ENCODE peak calls at places on chromosomes 11 and 22, in ten cellular contexts. G is Daoy; Z is stimulated activated CD8-positive, alpha-beta memory T cell treated with anti-CD3 and anti-CD28 coated beads, Interleukin-4, amount 100 ng/mL, for 24 hours; F is NCI-H1694; X is GM12891; K is stimulated activated CD4-positive, alpha-beta T cell treated with anti-CD3 and anti-CD28 coated beads, Interleukin-2, amount 100 ng/mL, for 48 hours; H is SK-N-DZ; C is mesothelial cell of epicardium; P is neural progenitor cell; B is activated T-cell treated with anti-CD3 and anti-CD28 coated beads, Interleukin-2, amount 50 U/mL, for 4 hours. E is an unnamed sample.

GRCh38 chr11:95641506-95641905 is 148.1 kb downstream of the FAM76B start:
- DNase-seq in Z (no peak), P (no peak), H (no peak), X (peak), B (no peak), C (no peak), K (no peak), G (no peak), F (no peak), E (no peak)

GRCh38 chr22:31945971-31946680 is 1.8 kb downstream of the YWHAH start:
- DNase-seq in P (peak), K (no peak), Z (no peak), H (no peak), F (no peak), C (no peak), G (no peak), B (no peak), X (no peak), E (no peak)

GRCh38 chr11:10892250-10892649 is 34.4 kb upstream of the ZBED5 start:
- DNase-seq in G (no peak), F (no peak), Z (no peak), B (no peak), X (no peak), C (no peak), H (no peak), P (no peak), K (no peak), E (no peak)

GRCh38 chr11:75700940-75701339 is 16.7 kb upstream of the MOGAT2 start:
- DNase-seq in F (no peak), K (no peak), X (no peak), C (no peak), H (no peak), B (no peak), G (no peak), P (no peak), Z (no peak), E (no peak)

GRCh38 chr11:17075506-17075905 is 2.0 kb downstream of the RPS13 start:
- DNase-seq in P (no peak), G (no peak), H (no peak), X (no peak), K (no peak), F (no peak), C (no peak), Z (no peak), B (no peak), E (no peak)

GRCh38 chr11:72668645-72669347 is 5.4 kb downstream of the PDE2A start:
- DNase-seq in Z (peak), X (peak), C (no peak), B (no peak), P (peak), K (peak), G (no peak), H (no peak), F (no peak), E (no peak)

GRCh38 chr11:112617977-112618829 is 343.0 kb upstream of the NCAM1 start:
- DNase-seq in F (no peak), B (no peak), H (no peak), X (no peak), Z (no peak), P (no peak), C (no peak), G (peak), K (no peak), E (no peak)

GRCh38 chr11:118176400-118177134 is at the start of gene SCN2B:
- DNase-seq in X (no peak), C (no peak), P (no peak), G (no peak), Z (no peak), H (no peak), F (no peak), B (no peak), K (no peak), E (no peak)

GRCh38 chr22:31296258-31296657 is 4.0 kb upstream of the PIK3IP1 start:
- DNase-seq in B (no peak), G (no peak), X (no peak), F (no peak), P (no peak), K (no peak), C (no peak), H (no peak), Z (no peak), E (no peak)

GRCh38 chr11:64466115-64466718 is 107.3 kb downstream of the RPS6KA4 start:
- DNase-seq in Z (no peak), B (no peak), K (no peak), G (no peak), P (no peak), H (no peak), F (no peak), X (no peak), C (no peak), E (no peak)

GRCh38 chr11:11382858-11383532 is 29.9 kb upstream of the CSNK2A3 start:
- DNase-seq in C (no peak), P (peak), K (no peak), Z (no peak), F (no peak), X (no peak), H (no peak), G (no peak), B (no peak), E (no peak)

GRCh38 chr11:130675456-130675855 is 227.0 kb downstream of the ADAMTS15 start:
- DNase-seq in H (no peak), B (no peak), Z (no peak), P (no peak), F (no peak), K (no peak), C (no peak), X (no peak), G (peak), E (no peak)

GRCh38 chr11:64935634-64936081 is at the start of gene GPHA2:
- DNase-seq in H (peak), F (peak), B (no peak), K (no peak), C (no peak), Z (no peak), G (no peak), X (no peak), P (peak), E (no peak)

GRCh38 chr11:17651061-17651460 is 68.3 kb upstream of the MYOD1 start:
- DNase-seq in K (no peak), B (no peak), G (no peak), X (no peak), F (no peak), Z (no peak), C (no peak), H (no peak), P (no peak), E (no peak)

GRCh38 chr11:87897079-87897478 is 278.2 kb downstream of the RAB38 start:
- DNase-seq in C (no peak), K (no peak), X (no peak), F (no peak), G (no peak), P (no peak), B (no peak), H (no peak), Z (no peak), E (no peak)

GRCh38 chr22:37726240-37726887 is 29.5 kb downstream of the TRIOBP start:
- DNase-seq in B (no peak), F (no peak), G (no peak), P (no peak), X (peak), H (no peak), Z (no peak), C (no peak), K (no peak), E (no peak)

GRCh38 chr11:128525411-128526243 is 61.7 kb downstream of the ETS1 start:
- DNase-seq in P (peak), C (no peak), Z (no peak), K (no peak), B (no peak), X (no peak), F (no peak), G (peak), H (no peak), E (no peak)

GRCh38 chr22:39522567-39523300 is 2.4 kb downstream of the ATF4 start:
- DNase-seq in G (no peak), P (peak), Z (no peak), H (peak), B (no peak), K (no peak), F (peak), C (no peak), X (no peak), E (no peak)

GRCh38 chr11:9263840-9264380 is 1.2 kb downstream of the DENND5A start:
- DNase-seq in H (peak), K (peak), X (peak), G (peak), B (peak), C (no peak), P (no peak), Z (peak), F (no peak), E (no peak)

GRCh38 chr11:96741068-96741467 is 351.3 kb downstream of the JRKL start:
- DNase-seq in C (no peak), P (no peak), G (no peak), X (no peak), Z (no peak), K (no peak), B (no peak), H (no peak), F (no peak), E (no peak)

GRCh38 chr11:101509911-101510310 is 73.9 kb downstream of the TRPC6 start:
- DNase-seq in B (no peak), K (no peak), P (no peak), C (no peak), H (no peak), G (no peak), F (no peak), X (no peak), Z (no peak), E (no peak)

GRCh38 chr11:43269229-43269928 is 42.4 kb upstream of the API5 start:
- DNase-seq in Z (no peak), C (no peak), F (no peak), B (no peak), P (peak), G (no peak), K (no peak), X (no peak), H (peak), E (no peak)

GRCh38 chr11:129577986-129578385 is 202.3 kb downstream of the BARX2 start:
- DNase-seq in X (no peak), C (no peak), G (no peak), B (no peak), K (no peak), Z (no peak), P (no peak), F (no peak), H (no peak), E (no peak)

GRCh38 chr22:42688914-42689275 is 31.8 kb downstream of the A4GALT start:
- DNase-seq in G (no peak), H (no peak), K (no peak), P (no peak), C (no peak), X (no peak), F (no peak), Z (no peak), B (no peak), E (no peak)

GRCh38 chr22:25021976-25022711 is 69.6 kb downstream of the KIAA1671 start:
- DNase-seq in H (no peak), P (no peak), G (no peak), K (no peak), C (no peak), X (no peak), Z (no peak), B (no peak), F (peak), E (no peak)

GRCh38 chr11:44568706-44569473 is 3.4 kb downstream of the CD82 start:
- DNase-seq in H (no peak), X (no peak), B (peak), F (no peak), K (peak), P (no peak), G (peak), C (no peak), Z (peak), E (no peak)

GRCh38 chr22:35589071-35589735 is 27.9 kb downstream of the MB start:
- DNase-seq in P (no peak), Z (no peak), F (no peak), B (no peak), C (no peak), X (no peak), G (peak), K (no peak), H (no peak), E (no peak)

GRCh38 chr11:44203270-44204043 is 106.5 kb downstream of the ALX4 start:
- DNase-seq in K (no peak), F (no peak), P (no peak), X (no peak), B (no peak), G (no peak), Z (no peak), H (no peak), C (no peak), E (no peak)

GRCh38 chr11:75229466-75229865 is 11.1 kb upstream of the TPBGL start:
- DNase-seq in F (no peak), C (no peak), P (no peak), K (no peak), H (no peak), Z (no peak), B (no peak), X (no peak), G (no peak), E (no peak)

GRCh38 chr11:130131957-130132850 is 27.4 kb upstream of the ST14 start:
- DNase-seq in F (peak), P (peak), G (peak), H (peak), K (peak), X (peak), Z (no peak), B (peak), C (peak), E (no peak)

GRCh38 chr11:117334896-117335295 is 7.2 kb downstream of the CEP164 start:
- DNase-seq in B (no peak), C (no peak), G (no peak), Z (no peak), X (no peak), K (no peak), P (no peak), H (no peak), F (no peak), E (no peak)

E was measured in progenitor cell of endocrine pancreas.